ENCODE peak calls at places on chromosomes 4 and X, in six cellular contexts. D, K, U, A, X and Y are unnamed samples.

GRCh38 chrX:68920541-68920940 is 91.7 kb downstream of the EFNB1 start:
- DNase-seq in D (no peak), K (no peak), U (no peak), A (no peak), X (no peak), Y (no peak)

GRCh38 chrX:34687095-34687494 is 30.0 kb upstream of the TMEM47 start:
- DNase-seq in D (no peak), K (no peak), U (no peak), A (no peak), X (no peak), Y (no peak)

GRCh38 chr4:145176641-145177432 is 3.6 kb downstream of the OTUD4 start:
- DNase-seq in D (no peak), K (no peak), U (no peak), A (no peak), X (no peak), Y (no peak)

GRCh38 chr4:43374352-43374751 is 481.8 kb downstream of the GRXCR1 start:
- DNase-seq in D (no peak), K (no peak), U (no peak), A (no peak), X (no peak), Y (no peak)

GRCh38 chrX:24902808-24903207 is 113.0 kb downstream of the ARX start:
- DNase-seq in D (no peak), K (no peak), U (peak; percentile 7), A (no peak), X (no peak), Y (no peak)

GRCh38 chr4:150367326-150367725 is 214.6 kb upstream of the MAB21L2 start:
- DNase-seq in D (no peak), K (no peak), U (no peak), A (no peak), X (no peak), Y (no peak)

GRCh38 chrX:14697453-14697852 is 168.1 kb downstream of the GLRA2 start:
- DNase-seq in D (no peak), K (no peak), U (peak; percentile 34), A (no peak), X (no peak), Y (no peak)

GRCh38 chr4:121462660-121463261 is 81.9 kb upstream of the QRFPR start:
- DNase-seq in D (no peak), K (no peak), U (peak; percentile 63), A (no peak), X (no peak), Y (no peak)

GRCh38 chrX:110755061-110755460 is 40.6 kb downstream of the CHRDL1 start:
- DNase-seq in D (no peak), K (no peak), U (no peak), A (no peak), X (no peak), Y (no peak)

GRCh38 chrX:140317462-140317861 is 187.4 kb downstream of the SOX3 start:
- DNase-seq in D (no peak), K (no peak), U (no peak), A (no peak), X (no peak), Y (no peak)

GRCh38 chr4:22485751-22486150 is 30.1 kb downstream of the ADGRA3 start:
- DNase-seq in D (no peak), K (no peak), U (peak; percentile 10), A (no peak), X (no peak), Y (no peak)

GRCh38 chr4:126727461-126727860 is 905.3 kb upstream of the INTU start:
- DNase-seq in D (no peak), K (no peak), U (no peak), A (no peak), X (no peak), Y (no peak)

DNA sequence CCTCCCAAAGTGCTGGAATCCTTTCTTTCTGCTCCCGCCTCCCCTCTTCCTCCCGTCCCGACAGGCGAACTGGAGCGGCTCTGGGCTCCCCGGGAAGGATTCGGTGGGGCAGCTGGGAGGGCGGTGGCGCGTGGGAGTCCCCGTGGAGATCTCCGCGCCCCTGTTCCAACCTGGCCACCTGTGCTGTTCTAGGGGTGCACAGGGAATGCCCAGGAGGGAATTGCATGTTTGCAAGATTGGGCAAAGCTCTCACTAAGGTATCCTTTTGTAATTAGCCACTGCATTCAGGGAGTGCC is 11.2 kb upstream of the ELF4 start:
- DNase-seq in D (no peak), K (no peak), U (no peak), A (no peak), X (no peak), Y (no peak)
- H3K4me3 ChIP-seq in D (peak overlapping the region; percentile 51), K (peak overlapping the region; percentile 63), U (no peak overlapping the region), A (no peak overlapping the region), X (no peak overlapping the region), Y (no peak overlapping the region)

GRCh38 chr4:57073559-57073958 is 36.6 kb downstream of the IGFBP7 start:
- DNase-seq in D (no peak), K (no peak), U (no peak), A (no peak), X (no peak), Y (no peak)
- H3K4me1 ChIP-seq in D (peaks cover 19% of the 10 kb centered on the region), K (peaks cover 98% of the 10 kb centered on the region), U (peaks cover 9% of the 10 kb centered on the region), A (no peaks in the 10 kb centered on the region), X (no peaks in the 10 kb centered on the region), Y (peaks cover 24% of the 10 kb centered on the region)

DNA sequence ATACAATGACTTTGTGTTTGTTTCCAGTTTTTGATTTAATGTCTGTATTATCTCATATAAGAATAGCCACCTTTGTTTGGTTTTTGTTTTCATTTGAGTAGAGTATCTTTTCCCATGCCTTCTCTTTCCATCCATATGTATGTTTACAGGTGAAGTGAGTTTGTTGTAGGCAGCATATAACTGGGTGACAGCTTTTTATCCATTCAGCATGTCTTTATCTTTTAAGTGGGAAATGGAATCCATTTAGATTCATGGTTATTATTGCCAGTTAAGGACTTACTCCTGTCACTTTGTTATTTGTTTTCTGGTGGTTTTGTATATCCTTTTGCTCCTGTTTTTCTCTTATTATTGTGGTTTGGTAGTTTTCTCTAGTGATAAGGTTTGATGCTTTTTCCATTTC is 34.3 kb downstream of the SCLT1 start:
- DNase-seq in D (no peak), K (no peak), U (no peak), A (no peak), X (no peak), Y (no peak)
- H3K9me3 ChIP-seq in D (peaks cover 83% of the 10 kb centered on the region), K (peaks cover 100% of the 10 kb centered on the region), U (peaks cover 13% of the 10 kb centered on the region), A (no peaks in the 10 kb centered on the region), X (peaks cover 61% of the 10 kb centered on the region), Y (peaks cover 6% of the 10 kb centered on the region)

DNA sequence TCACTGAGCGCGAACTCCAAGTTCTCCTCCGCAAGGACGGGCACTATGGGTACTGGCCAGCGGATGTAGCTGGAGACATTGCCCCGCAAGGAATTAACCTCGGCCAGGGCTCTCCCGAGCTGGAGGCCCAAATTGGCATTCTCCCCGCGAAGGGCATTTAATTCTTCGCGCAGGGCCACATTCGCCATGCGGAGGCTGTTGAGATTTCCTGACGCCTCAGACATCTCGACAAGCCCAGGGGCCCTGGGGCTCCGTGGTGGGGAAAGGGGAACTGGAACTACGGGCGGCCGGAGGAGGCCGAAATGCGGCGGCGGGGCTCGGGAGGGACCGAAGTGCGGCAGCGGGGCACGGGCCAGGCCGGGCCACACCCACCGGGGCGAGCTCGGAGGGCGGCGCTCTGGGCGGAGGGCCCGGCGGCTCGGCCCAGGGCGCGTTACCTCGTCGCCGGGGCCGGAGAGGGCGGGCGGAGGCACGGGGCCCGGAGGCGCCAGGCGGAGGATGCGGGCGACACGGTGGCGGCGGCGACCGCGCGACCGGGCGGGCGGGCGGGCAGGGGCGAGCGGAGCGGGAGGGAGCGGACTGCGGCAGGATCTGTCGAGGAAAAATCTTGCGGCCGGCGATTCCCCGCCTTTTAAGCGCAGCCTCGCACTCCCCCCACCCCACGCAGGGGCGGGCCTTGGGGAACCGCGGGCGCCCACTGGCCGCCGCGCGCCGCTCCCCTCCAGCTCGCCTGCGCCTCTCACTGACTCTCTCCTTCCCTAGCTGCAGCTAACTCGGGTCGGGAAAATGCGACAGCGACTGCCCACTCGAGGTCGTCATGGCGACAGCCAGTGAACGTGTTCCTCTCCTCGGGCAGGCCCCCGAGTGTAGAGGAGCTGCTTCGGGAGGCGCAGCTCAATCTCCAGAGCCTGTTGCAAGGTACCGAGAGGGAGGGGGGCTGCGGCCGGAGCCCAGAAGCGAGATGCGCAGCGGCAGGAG is at the start of gene RTL5:
- DNase-seq in D (peak; percentile 90), K (peak; percentile 84), U (peak; percentile 93), A (peak; percentile 80), X (peak; percentile 57), Y (peak; percentile 95)
- H3K4me3 ChIP-seq in D (peak within 1 kb of the TSS; percentile 57), K (peak within 1 kb of the TSS; percentile 67), U (no peak within 1 kb of the TSS), A (peak within 1 kb of the TSS; percentile 49), X (peak within 1 kb of the TSS; percentile 41), Y (peak within 1 kb of the TSS; percentile 59)

GRCh38 chr4:76197971-76198410 is 15.6 kb downstream of the SCARB2 start:
- DNase-seq in D (peak; percentile 59), K (peak; percentile 44), U (peak; percentile 60), A (no peak), X (no peak), Y (peak; percentile 81)
- H3K4me1 ChIP-seq in D (peaks cover 95% of the 10 kb centered on the region), K (peaks cover 91% of the 10 kb centered on the region), U (peaks cover 87% of the 10 kb centered on the region), A (peaks cover 6% of the 10 kb centered on the region), X (peaks cover 23% of the 10 kb centered on the region), Y (peaks cover 38% of the 10 kb centered on the region)

DNA sequence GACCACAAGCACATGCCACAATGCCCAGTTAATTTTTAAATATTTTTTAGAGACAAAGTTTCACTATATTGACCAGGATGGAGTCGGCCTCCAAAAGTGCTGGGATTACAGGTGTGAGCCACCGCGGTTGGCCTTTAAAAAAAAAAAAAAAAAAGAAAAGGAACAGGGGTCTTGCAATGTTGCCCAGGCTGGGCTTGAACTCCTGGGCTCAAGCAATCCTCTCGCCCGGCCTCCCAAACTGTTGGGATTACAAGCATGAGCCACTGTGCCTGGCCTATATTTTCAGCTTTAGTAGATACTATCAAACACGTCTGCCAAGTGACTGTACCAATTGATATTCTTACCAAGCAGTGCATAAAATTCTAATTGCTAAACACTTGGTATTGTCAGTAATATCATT is 8.8 kb downstream of the UGDH start:
- DNase-seq in D (no peak), K (no peak), U (no peak), A (no peak), X (no peak), Y (no peak)
- H3K9me3 ChIP-seq in D (no peaks in the 10 kb centered on the region), K (no peaks in the 10 kb centered on the region), U (no peaks in the 10 kb centered on the region), A (no peaks in the 10 kb centered on the region), X (no peaks in the 10 kb centered on the region), Y (no peaks in the 10 kb centered on the region)

DNA sequence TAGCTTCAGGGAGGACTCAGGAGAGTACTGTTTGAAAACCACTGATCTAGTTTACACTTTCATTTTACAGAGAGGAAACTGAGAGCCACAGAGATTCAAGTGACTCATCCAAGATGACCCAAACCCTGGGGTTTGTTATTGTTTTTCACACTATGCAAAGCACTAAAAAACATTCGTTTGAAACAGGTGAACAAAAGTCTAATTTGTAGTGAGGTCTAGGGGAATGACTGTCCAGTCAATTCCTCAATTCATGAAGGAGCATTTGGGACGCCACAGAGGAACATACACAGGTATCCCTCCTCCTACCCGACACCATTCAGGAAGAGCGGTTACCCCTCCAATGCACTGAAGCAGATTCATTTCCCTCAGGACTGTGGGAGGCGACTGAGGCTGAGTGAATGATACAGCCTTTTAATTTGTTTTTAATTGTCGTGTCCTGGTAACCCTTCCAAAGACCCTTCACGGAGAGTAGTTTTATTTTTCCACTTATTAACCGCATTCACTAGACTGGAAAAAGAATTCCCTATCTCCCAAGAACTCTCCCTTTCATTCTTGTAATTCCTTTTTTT is 30.3 kb downstream of the TLR10 start:
- DNase-seq in D (no peak), K (no peak), U (no peak), A (no peak), X (no peak), Y (no peak)
- H3K4me3 ChIP-seq in D (no peak overlapping the region), K (peak overlapping the region; percentile 8), U (no peak overlapping the region), A (no peak overlapping the region), X (no peak overlapping the region), Y (no peak overlapping the region)

GRCh38 chr4:156775803-156776202 is 195.8 kb downstream of the PDGFC start:
- DNase-seq in D (no peak), K (no peak), U (no peak), A (no peak), X (no peak), Y (no peak)
- H3K4me1 ChIP-seq in D (peaks cover 19% of the 10 kb centered on the region), K (peaks cover 43% of the 10 kb centered on the region), U (peaks cover 61% of the 10 kb centered on the region), A (no peaks in the 10 kb centered on the region), X (no peaks in the 10 kb centered on the region), Y (peaks cover 1% of the 10 kb centered on the region)